ENCODE peak calls at places on chromosomes 12 and 14, in ten cellular contexts. L is lower lobe of right lung, P is endothelial cell, Q is hypothalamus, S is GM03348, B is NCI-H460, A is AG20443, Z is Calu3, H is T-cell, I is natural killer cell. K is an unnamed sample.

GRCh38 chr12:123519151-123520001 is 14.1 kb downstream of the RILPL1 start:
- DNase-seq in L (peak; percentile 80), P (no peak), Q (no peak), S (peak; percentile 30), B (no peak), A (peak; percentile 89), Z (peak; percentile 54), H (no peak), I (no peak), K (peak; percentile 14)

GRCh38 chr14:104432611-104433231 is 146.8 kb upstream of the C14orf180 start:
- DNase-seq in L (peak; percentile 36), P (no peak), Q (no peak), S (no peak), B (no peak), A (no peak), Z (no peak), H (no peak), I (no peak), K (no peak)

GRCh38 chr12:65162609-65163008 is 6.8 kb upstream of the LEMD3 start:
- DNase-seq in L (no peak), P (no peak), Q (no peak), S (no peak), B (no peak), A (no peak), Z (no peak), H (no peak), I (no peak), K (no peak)

GRCh38 chr14:39492267-39492666 is 60.0 kb upstream of the FBXO33 start:
- DNase-seq in L (no peak), P (no peak), Q (no peak), S (peak; percentile 49), B (no peak), A (peak; percentile 51), Z (no peak), H (no peak), I (no peak), K (peak; percentile 32)

GRCh38 chr14:73234586-73235394 is 2.5 kb upstream of the PAPLN start:
- DNase-seq in L (no peak), P (no peak), Q (no peak), S (no peak), B (no peak), A (no peak), Z (no peak), H (no peak), I (no peak), K (no peak)

GRCh38 chr14:103143535-103143934 is 20.3 kb downstream of the TNFAIP2 start:
- DNase-seq in L (no peak), P (no peak), Q (no peak), S (no peak), B (peak; percentile 58), A (peak; percentile 39), Z (no peak), H (no peak), I (no peak), K (peak; percentile 32)

GRCh38 chr14:76985021-76985420 is 43.5 kb downstream of the IRF2BPL start:
- DNase-seq in L (no peak), P (no peak), Q (no peak), S (no peak), B (no peak), A (no peak), Z (no peak), H (no peak), I (no peak), K (peak; percentile 91)

GRCh38 chr14:90522585-90523191 is 125.9 kb downstream of the CALM1 start:
- DNase-seq in L (peak; percentile 75), P (no peak), Q (no peak), S (no peak), B (no peak), A (no peak), Z (peak; percentile 31), H (no peak), I (no peak), K (no peak)

GRCh38 chr12:74586251-74586650 is 48.6 kb downstream of the ATXN7L3B start:
- DNase-seq in L (no peak), P (no peak), Q (no peak), S (no peak), B (no peak), A (no peak), Z (no peak), H (no peak), I (no peak), K (no peak)

GRCh38 chr12:82740129-82741000 is 53.7 kb downstream of the TMTC2 start:
- DNase-seq in L (no peak), P (no peak), Q (no peak), S (peak; percentile 69), B (peak; percentile 72), A (peak; percentile 86), Z (peak; percentile 17), H (no peak), I (no peak), K (peak; percentile 72)

GRCh38 chr14:95432152-95433093 is 84.0 kb downstream of the SYNE3 start:
- DNase-seq in L (no peak), P (peak; percentile 78), Q (no peak), S (peak; percentile 68), B (peak; percentile 30), A (peak; percentile 69), Z (peak; percentile 79), H (no peak), I (no peak), K (peak; percentile 60)

GRCh38 chr12:93128332-93128707 is 199.2 kb upstream of the EEA1 start:
- DNase-seq in L (peak; percentile 63), P (no peak), Q (no peak), S (no peak), B (no peak), A (no peak), Z (no peak), H (no peak), I (no peak), K (no peak)

GRCh38 chr14:102046337-102047278 is 40.2 kb downstream of the HSP90AA1 start:
- DNase-seq in L (peak; percentile 84), P (peak; percentile 44), Q (no peak), S (peak; percentile 56), B (peak; percentile 70), A (peak; percentile 87), Z (peak; percentile 88), H (no peak), I (no peak), K (peak; percentile 44)

GRCh38 chr14:64434528-64434927 is 30.8 kb upstream of the AKAP5 start:
- DNase-seq in L (no peak), P (no peak), Q (no peak), S (no peak), B (no peak), A (no peak), Z (no peak), H (no peak), I (no peak), K (no peak)

GRCh38 chr12:130470969-130471368 is 133.3 kb downstream of the PIWIL1 start:
- DNase-seq in L (no peak), P (no peak), Q (no peak), S (no peak), B (no peak), A (no peak), Z (no peak), H (no peak), I (no peak), K (no peak)

GRCh38 chr12:78036889-78037288 is 206.2 kb downstream of the NAV3 start:
- DNase-seq in L (no peak), P (no peak), Q (no peak), S (no peak), B (no peak), A (no peak), Z (no peak), H (no peak), I (no peak), K (no peak)